ENCODE peak calls at places on chromosomes 4 and X, in four cellular contexts. One of them, this sample, is unnamed.

GRCh38 chr4:144646523-144647094 is 653 bp downstream of the HHIP start:
- DNase-seq in AG04449: no peak
- DNase-seq in HEK293T: peak
- DNase-seq in kidney epithelial cell: no peak
- DNase-seq in this sample: peak

GRCh38 chrX:22135171-22135711 is 103.1 kb downstream of the PHEX start:
- DNase-seq in AG04449: no peak
- DNase-seq in kidney epithelial cell: peak
- DNase-seq in HEK293T: no peak
- DNase-seq in this sample: peak

GRCh38 chrX:46209768-46210167 is 335.5 kb downstream of the ZNF674 start:
- DNase-seq in kidney epithelial cell: no peak
- DNase-seq in AG04449: no peak
- DNase-seq in HEK293T: no peak
- DNase-seq in this sample: no peak

GRCh38 chrX:110178179-110178865 is 139.6 kb downstream of the AMMECR1 start:
- DNase-seq in AG04449: no peak
- DNase-seq in HEK293T: no peak
- DNase-seq in kidney epithelial cell: no peak
- DNase-seq in this sample: no peak

GRCh38 chr4:10082047-10082446 is 34.6 kb downstream of the WDR1 start:
- DNase-seq in HEK293T: no peak
- DNase-seq in kidney epithelial cell: no peak
- DNase-seq in AG04449: no peak
- DNase-seq in this sample: no peak

GRCh38 chr4:173038192-173038896 is 130.3 kb upstream of the GALNT7 start:
- DNase-seq in HEK293T: no peak
- DNase-seq in AG04449: no peak
- DNase-seq in kidney epithelial cell: no peak
- DNase-seq in this sample: no peak

GRCh38 chr4:115332078-115332477 is 218.7 kb upstream of the NDST4 start:
- DNase-seq in HEK293T: no peak
- DNase-seq in kidney epithelial cell: no peak
- DNase-seq in AG04449: no peak
- DNase-seq in this sample: no peak

GRCh38 chr4:174521800-174522182 is 497 bp downstream of the HPGD start:
- DNase-seq in AG04449: no peak
- DNase-seq in HEK293T: peak
- DNase-seq in kidney epithelial cell: no peak
- DNase-seq in this sample: no peak

GRCh38 chr4:622071-622995 is 3.0 kb upstream of the PDE6B start:
- DNase-seq in kidney epithelial cell: no peak
- DNase-seq in AG04449: no peak
- DNase-seq in HEK293T: no peak
- DNase-seq in this sample: no peak

GRCh38 chr4:173014113-173014558 is 154.5 kb upstream of the GALNT7 start:
- DNase-seq in kidney epithelial cell: no peak
- DNase-seq in HEK293T: peak
- DNase-seq in AG04449: no peak
- DNase-seq in this sample: peak

GRCh38 chr4:95087657-95088455 is 330.1 kb downstream of the BMPR1B start:
- DNase-seq in kidney epithelial cell: no peak
- DNase-seq in HEK293T: peak
- DNase-seq in AG04449: no peak
- DNase-seq in this sample: peak

GRCh38 chrX:98294310-98294709 is 1410.6 kb downstream of the RPA4 start:
- DNase-seq in HEK293T: no peak
- DNase-seq in kidney epithelial cell: no peak
- DNase-seq in AG04449: no peak
- DNase-seq in this sample: no peak

GRCh38 chrX:2677764-2678163 is 13.3 kb upstream of the CD99 start:
- DNase-seq in AG04449: peak
- DNase-seq in HEK293T: no peak
- DNase-seq in kidney epithelial cell: peak
- DNase-seq in this sample: peak

GRCh38 chr4:88043586-88044340 is 36.3 kb downstream of the PKD2 start:
- DNase-seq in HEK293T: no peak
- DNase-seq in kidney epithelial cell: no peak
- DNase-seq in AG04449: no peak
- DNase-seq in this sample: no peak

GRCh38 chr4:100696531-100696930 is 178.7 kb upstream of the EMCN start:
- DNase-seq in HEK293T: no peak
- DNase-seq in AG04449: no peak
- DNase-seq in kidney epithelial cell: no peak
- DNase-seq in this sample: peak

GRCh38 chrX:57669961-57670360 is 10.1 kb downstream of the NLRP2B start:
- DNase-seq in AG04449: no peak
- DNase-seq in HEK293T: no peak
- DNase-seq in kidney epithelial cell: no peak
- DNase-seq in this sample: no peak

GRCh38 chrX:103396186-103396585 is 19.8 kb downstream of the BEX3 start:
- DNase-seq in kidney epithelial cell: no peak
- DNase-seq in AG04449: peak
- DNase-seq in HEK293T: no peak
- DNase-seq in this sample: no peak

GRCh38 chr4:3640587-3640962 is 108.4 kb upstream of the LRPAP1 start:
- DNase-seq in kidney epithelial cell: no peak
- DNase-seq in AG04449: no peak
- DNase-seq in HEK293T: no peak
- DNase-seq in this sample: peak

GRCh38 chrX:119970574-119970973 is 27.0 kb upstream of the NKAP start:
- DNase-seq in kidney epithelial cell: no peak
- DNase-seq in HEK293T: no peak
- DNase-seq in AG04449: no peak
- DNase-seq in this sample: no peak

GRCh38 chr4:16550488-16550980 is 324.3 kb upstream of the TAPT1 start:
- DNase-seq in kidney epithelial cell: no peak
- DNase-seq in AG04449: no peak
- DNase-seq in HEK293T: no peak
- DNase-seq in this sample: no peak

GRCh38 chr4:125765936-125766335 is 451.2 kb downstream of the FAT4 start:
- DNase-seq in AG04449: no peak
- DNase-seq in HEK293T: no peak
- DNase-seq in kidney epithelial cell: no peak
- DNase-seq in this sample: peak

GRCh38 chr4:56995525-56995924 is 16.8 kb downstream of the POLR2B start:
- DNase-seq in AG04449: no peak
- DNase-seq in HEK293T: no peak
- DNase-seq in kidney epithelial cell: no peak
- DNase-seq in this sample: peak

GRCh38 chrX:1323315-1323714 is 13.3 kb upstream of the IL3RA start:
- DNase-seq in kidney epithelial cell: no peak
- DNase-seq in HEK293T: peak
- DNase-seq in AG04449: no peak
- DNase-seq in this sample: no peak

GRCh38 chr4:146342600-146343192 is 128.4 kb downstream of the REELD1 start:
- DNase-seq in HEK293T: no peak
- DNase-seq in AG04449: no peak
- DNase-seq in kidney epithelial cell: no peak
- DNase-seq in this sample: peak

GRCh38 chr4:158446106-158446505 is 75.6 kb upstream of the RXFP1 start:
- DNase-seq in HEK293T: no peak
- DNase-seq in AG04449: peak
- DNase-seq in kidney epithelial cell: no peak
- DNase-seq in this sample: peak

GRCh38 chr4:109560687-109561452 is 824 bp downstream of the MCUB start:
- DNase-seq in HEK293T: peak
- DNase-seq in AG04449: peak
- DNase-seq in kidney epithelial cell: peak
- DNase-seq in this sample: peak

GRCh38 chrX:20410540-20410939 is 143.8 kb upstream of the RPS6KA3 start:
- DNase-seq in HEK293T: no peak
- DNase-seq in AG04449: no peak
- DNase-seq in kidney epithelial cell: no peak
- DNase-seq in this sample: no peak

GRCh38 chr4:7759221-7759620 is 180.4 kb downstream of the AFAP1 start:
- DNase-seq in kidney epithelial cell: no peak
- DNase-seq in AG04449: no peak
- DNase-seq in HEK293T: no peak
- DNase-seq in this sample: no peak

GRCh38 chr4:34953145-34953799 is 1291.0 kb downstream of the ARAP2 start:
- DNase-seq in kidney epithelial cell: no peak
- DNase-seq in AG04449: no peak
- DNase-seq in HEK293T: peak
- DNase-seq in this sample: no peak

GRCh38 chr4:8197521-8197920 is 1.6 kb upstream of the SH3TC1 start:
- DNase-seq in kidney epithelial cell: no peak
- DNase-seq in AG04449: no peak
- DNase-seq in HEK293T: no peak
- DNase-seq in this sample: no peak

GRCh38 chr4:170705907-170706306 is 616.2 kb upstream of the AADAT start:
- DNase-seq in AG04449: no peak
- DNase-seq in HEK293T: no peak
- DNase-seq in kidney epithelial cell: no peak
- DNase-seq in this sample: no peak

GRCh38 chrX:11010476-11010875 is 100.7 kb upstream of the HCCS start:
- DNase-seq in HEK293T: no peak
- DNase-seq in kidney epithelial cell: no peak
- DNase-seq in AG04449: no peak
- DNase-seq in this sample: peak

GRCh38 chr4:52795533-52795932 is 44.3 kb upstream of the ERVMER34-1 start:
- DNase-seq in AG04449: no peak
- DNase-seq in HEK293T: no peak
- DNase-seq in kidney epithelial cell: no peak
- DNase-seq in this sample: no peak

GRCh38 chr4:38565271-38566199 is 98.5 kb upstream of the KLF3 start:
- DNase-seq in kidney epithelial cell: no peak
- DNase-seq in AG04449: peak
- DNase-seq in HEK293T: no peak
- DNase-seq in this sample: peak

GRCh38 chr4:29081230-29081955 is 1638.8 kb upstream of the PCDH7 start:
- DNase-seq in AG04449: no peak
- DNase-seq in HEK293T: no peak
- DNase-seq in kidney epithelial cell: no peak
- DNase-seq in this sample: peak

This sample was measured in fibroblast of lung.